ENCODE peak calls at places on chromosomes 16 and 17, in seven cellular contexts. One of them, this sample, is unnamed. For H3K4me1, the result is how much of the 10 kb centered on the place peaks cover.

GRCh38 chr16:65097296-65097695 is 24.6 kb downstream of the CDH11 start:
- DNase-seq in OCI-LY7: no peak
- DNase-seq in transverse colon: no peak
- DNase-seq in CD4-positive, CD25-positive, alpha-beta regulatory T cell: no peak
- DNase-seq in CD8-positive, alpha-beta T cell: no peak
- DNase-seq in mesendoderm: no peak
- DNase-seq in HAP-1: no peak
- DNase-seq in this sample: no peak

GRCh38 chr17:7894226-7894625 is 5.6 kb downstream of the CHD3 start:
- DNase-seq in OCI-LY7: no peak
- DNase-seq in transverse colon: no peak
- DNase-seq in CD4-positive, CD25-positive, alpha-beta regulatory T cell: no peak
- DNase-seq in CD8-positive, alpha-beta T cell: no peak
- DNase-seq in mesendoderm: no peak
- DNase-seq in HAP-1: no peak
- DNase-seq in this sample: no peak

GRCh38 chr17:74836691-74837467 is 22.8 kb downstream of the GRIN2C start:
- DNase-seq in OCI-LY7: no peak
- DNase-seq in transverse colon: no peak
- DNase-seq in CD4-positive, CD25-positive, alpha-beta regulatory T cell: no peak
- DNase-seq in CD8-positive, alpha-beta T cell: no peak
- DNase-seq in mesendoderm: no peak
- DNase-seq in HAP-1: no peak
- DNase-seq in this sample: no peak

GRCh38 chr17:65446043-65446442 is 115.4 kb downstream of the AXIN2 start:
- DNase-seq in OCI-LY7: no peak
- DNase-seq in transverse colon: no peak
- DNase-seq in CD4-positive, CD25-positive, alpha-beta regulatory T cell: no peak
- DNase-seq in CD8-positive, alpha-beta T cell: no peak
- DNase-seq in mesendoderm: no peak
- DNase-seq in HAP-1: no peak
- DNase-seq in this sample: no peak

GRCh38 chr17:42894283-42895184 is 6.1 kb upstream of the G6PC1 start:
- DNase-seq in OCI-LY7: no peak
- DNase-seq in transverse colon: peak
- DNase-seq in CD4-positive, CD25-positive, alpha-beta regulatory T cell: no peak
- DNase-seq in CD8-positive, alpha-beta T cell: no peak
- DNase-seq in mesendoderm: no peak
- DNase-seq in HAP-1: no peak
- DNase-seq in this sample: no peak

GRCh38 chr16:57906385-57907316 is 64.3 kb downstream of the CNGB1 start:
- DNase-seq in OCI-LY7: peak
- DNase-seq in transverse colon: no peak
- DNase-seq in CD4-positive, CD25-positive, alpha-beta regulatory T cell: no peak
- DNase-seq in CD8-positive, alpha-beta T cell: peak
- DNase-seq in mesendoderm: no peak
- DNase-seq in HAP-1: no peak
- DNase-seq in this sample: no peak

GRCh38 chr16:14564323-14564722 is 65.7 kb downstream of the PARN start:
- DNase-seq in OCI-LY7: no peak
- DNase-seq in transverse colon: peak
- DNase-seq in CD4-positive, CD25-positive, alpha-beta regulatory T cell: no peak
- DNase-seq in CD8-positive, alpha-beta T cell: no peak
- DNase-seq in mesendoderm: peak
- DNase-seq in HAP-1: no peak
- DNase-seq in this sample: no peak

GRCh38 chr16:87959391-87959968 is 8.2 kb downstream of the BANP start:
- DNase-seq in OCI-LY7: no peak
- DNase-seq in transverse colon: no peak
- DNase-seq in CD4-positive, CD25-positive, alpha-beta regulatory T cell: no peak
- DNase-seq in CD8-positive, alpha-beta T cell: no peak
- DNase-seq in mesendoderm: no peak
- DNase-seq in HAP-1: no peak
- DNase-seq in this sample: no peak

DNA sequence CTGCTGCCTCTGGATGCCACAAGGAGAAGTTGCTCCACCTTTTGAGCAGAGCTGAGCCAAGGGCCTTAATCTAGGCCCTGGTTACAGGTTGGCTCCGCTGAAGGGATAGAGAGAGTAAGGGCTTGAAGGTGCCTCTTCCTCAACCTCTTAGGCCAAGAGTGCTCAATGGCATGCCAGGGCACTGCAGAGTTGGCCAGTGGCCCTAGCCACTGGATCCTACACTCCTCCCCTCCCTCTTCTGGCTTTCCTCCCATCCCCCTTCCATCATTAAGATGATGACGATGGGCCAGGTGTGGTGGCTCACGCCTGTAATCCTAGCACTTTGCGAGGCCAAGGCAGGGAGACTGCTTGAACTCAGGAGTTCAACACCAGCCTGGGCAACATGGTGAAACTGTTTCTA is 50.5 kb downstream of the MYO18A start:
- DNase-seq in OCI-LY7: no peak
- DNase-seq in transverse colon: no peak
- DNase-seq in CD4-positive, CD25-positive, alpha-beta regulatory T cell: no peak
- DNase-seq in CD8-positive, alpha-beta T cell: no peak
- DNase-seq in mesendoderm: no peak
- DNase-seq in HAP-1: no peak
- DNase-seq in this sample: no peak
- H3K4me1 ChIP-seq in OCI-LY7: under half
- H3K4me1 ChIP-seq in transverse colon: under half
- H3K4me1 ChIP-seq in CD4-positive, CD25-positive, alpha-beta regulatory T cell: under half
- H3K4me1 ChIP-seq in CD8-positive, alpha-beta T cell: under half
- H3K4me1 ChIP-seq in mesendoderm: under half
- H3K4me1 ChIP-seq in HAP-1: under half
- H3K4me1 ChIP-seq in this sample: under half

GRCh38 chr16:24730914-24731313 is 1.5 kb downstream of the TNRC6A start:
- DNase-seq in OCI-LY7: no peak
- DNase-seq in transverse colon: no peak
- DNase-seq in CD4-positive, CD25-positive, alpha-beta regulatory T cell: no peak
- DNase-seq in CD8-positive, alpha-beta T cell: no peak
- DNase-seq in mesendoderm: no peak
- DNase-seq in HAP-1: peak
- DNase-seq in this sample: no peak

GRCh38 chr16:24736758-24737157 is 7.3 kb downstream of the TNRC6A start:
- DNase-seq in OCI-LY7: no peak
- DNase-seq in transverse colon: no peak
- DNase-seq in CD4-positive, CD25-positive, alpha-beta regulatory T cell: no peak
- DNase-seq in CD8-positive, alpha-beta T cell: no peak
- DNase-seq in mesendoderm: no peak
- DNase-seq in HAP-1: no peak
- DNase-seq in this sample: no peak

GRCh38 chr16:24731722-24732419 is 2.4 kb downstream of the TNRC6A start:
- DNase-seq in OCI-LY7: no peak
- DNase-seq in transverse colon: no peak
- DNase-seq in CD4-positive, CD25-positive, alpha-beta regulatory T cell: no peak
- DNase-seq in CD8-positive, alpha-beta T cell: no peak
- DNase-seq in mesendoderm: no peak
- DNase-seq in HAP-1: no peak
- DNase-seq in this sample: no peak

GRCh38 chr16:24737391-24737871 is 8.0 kb downstream of the TNRC6A start:
- DNase-seq in OCI-LY7: no peak
- DNase-seq in transverse colon: no peak
- DNase-seq in CD4-positive, CD25-positive, alpha-beta regulatory T cell: no peak
- DNase-seq in CD8-positive, alpha-beta T cell: no peak
- DNase-seq in mesendoderm: no peak
- DNase-seq in HAP-1: no peak
- DNase-seq in this sample: no peak

GRCh38 chr16:24734382-24734781 is 4.9 kb downstream of the TNRC6A start:
- DNase-seq in OCI-LY7: no peak
- DNase-seq in transverse colon: no peak
- DNase-seq in CD4-positive, CD25-positive, alpha-beta regulatory T cell: no peak
- DNase-seq in CD8-positive, alpha-beta T cell: no peak
- DNase-seq in mesendoderm: no peak
- DNase-seq in HAP-1: no peak
- DNase-seq in this sample: no peak
- H3K4me1 ChIP-seq in OCI-LY7: under half
- H3K4me1 ChIP-seq in transverse colon: half or more
- H3K4me1 ChIP-seq in CD4-positive, CD25-positive, alpha-beta regulatory T cell: under half
- H3K4me1 ChIP-seq in CD8-positive, alpha-beta T cell: under half
- H3K4me1 ChIP-seq in mesendoderm: under half
- H3K4me1 ChIP-seq in HAP-1: under half
- H3K4me1 ChIP-seq in this sample: under half

GRCh38 chr17:31560836-31561235 is 169.4 kb downstream of the RAB11FIP4 start:
- DNase-seq in OCI-LY7: no peak
- DNase-seq in transverse colon: no peak
- DNase-seq in CD4-positive, CD25-positive, alpha-beta regulatory T cell: no peak
- DNase-seq in CD8-positive, alpha-beta T cell: no peak
- DNase-seq in mesendoderm: peak
- DNase-seq in HAP-1: no peak
- DNase-seq in this sample: no peak

GRCh38 chr17:31561469-31562412 is 170.3 kb downstream of the RAB11FIP4 start:
- DNase-seq in OCI-LY7: peak
- DNase-seq in transverse colon: no peak
- DNase-seq in CD4-positive, CD25-positive, alpha-beta regulatory T cell: no peak
- DNase-seq in CD8-positive, alpha-beta T cell: no peak
- DNase-seq in mesendoderm: peak
- DNase-seq in HAP-1: no peak
- DNase-seq in this sample: no peak

GRCh38 chr17:31564883-31565297 is 173.4 kb downstream of the RAB11FIP4 start:
- DNase-seq in OCI-LY7: no peak
- DNase-seq in transverse colon: no peak
- DNase-seq in CD4-positive, CD25-positive, alpha-beta regulatory T cell: no peak
- DNase-seq in CD8-positive, alpha-beta T cell: no peak
- DNase-seq in mesendoderm: peak
- DNase-seq in HAP-1: no peak
- DNase-seq in this sample: no peak

GRCh38 chr17:31564291-31564690 is 172.8 kb downstream of the RAB11FIP4 start:
- DNase-seq in OCI-LY7: no peak
- DNase-seq in transverse colon: no peak
- DNase-seq in CD4-positive, CD25-positive, alpha-beta regulatory T cell: no peak
- DNase-seq in CD8-positive, alpha-beta T cell: no peak
- DNase-seq in mesendoderm: no peak
- DNase-seq in HAP-1: no peak
- DNase-seq in this sample: no peak

DNA sequence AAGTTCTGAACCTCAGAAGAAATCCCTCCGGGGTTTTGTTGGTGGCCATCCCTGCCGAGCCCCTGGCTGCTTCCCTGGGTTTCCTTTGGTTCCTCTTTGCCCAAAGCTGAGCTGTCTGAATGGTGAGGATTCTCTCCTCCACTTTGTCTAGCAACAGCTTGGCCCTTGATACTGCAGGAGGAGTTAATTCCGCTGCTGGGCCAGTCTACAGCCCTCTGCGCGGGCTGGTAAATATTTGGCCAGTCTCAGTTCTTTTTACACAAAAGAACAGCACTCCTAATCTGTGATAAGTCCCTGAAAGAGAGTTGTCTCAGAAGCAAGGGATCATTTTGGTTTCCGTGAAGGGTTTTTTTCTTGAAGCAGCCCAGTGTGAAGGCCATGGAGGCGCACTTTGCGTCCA is 171.0 kb downstream of the RAB11FIP4 start:
- DNase-seq in OCI-LY7: no peak
- DNase-seq in transverse colon: no peak
- DNase-seq in CD4-positive, CD25-positive, alpha-beta regulatory T cell: no peak
- DNase-seq in CD8-positive, alpha-beta T cell: no peak
- DNase-seq in mesendoderm: no peak
- DNase-seq in HAP-1: no peak
- DNase-seq in this sample: no peak
- H3K4me1 ChIP-seq in OCI-LY7: under half
- H3K4me1 ChIP-seq in transverse colon: half or more
- H3K4me1 ChIP-seq in CD4-positive, CD25-positive, alpha-beta regulatory T cell: under half
- H3K4me1 ChIP-seq in CD8-positive, alpha-beta T cell: under half
- H3K4me1 ChIP-seq in mesendoderm: under half
- H3K4me1 ChIP-seq in HAP-1: under half
- H3K4me1 ChIP-seq in this sample: under half

DNA sequence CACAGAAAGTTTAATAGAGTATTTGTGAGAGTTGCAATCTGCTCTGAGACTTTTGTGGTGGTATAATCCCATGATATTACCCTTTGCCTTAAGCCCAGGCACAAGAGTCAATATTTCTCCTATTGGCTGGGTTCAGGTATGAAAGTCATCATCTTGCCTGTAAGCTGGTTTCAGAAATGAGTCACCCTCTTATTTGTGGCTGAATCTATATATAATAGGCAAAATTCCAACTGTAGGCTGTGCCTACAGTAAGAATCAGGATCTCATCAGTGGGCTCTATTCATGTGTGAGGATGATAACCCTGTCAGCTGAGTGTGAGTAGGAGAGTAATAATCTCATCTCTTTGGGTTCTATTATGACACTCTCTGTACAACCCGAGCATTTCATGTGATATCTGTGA is 2103.1 kb downstream of the TP53TG3F start:
- DNase-seq in OCI-LY7: no peak
- DNase-seq in transverse colon: no peak
- DNase-seq in CD4-positive, CD25-positive, alpha-beta regulatory T cell: no peak
- DNase-seq in CD8-positive, alpha-beta T cell: no peak
- DNase-seq in mesendoderm: no peak
- DNase-seq in HAP-1: no peak
- DNase-seq in this sample: no peak
- H3K4me1 ChIP-seq in OCI-LY7: under half
- H3K4me1 ChIP-seq in transverse colon: under half
- H3K4me1 ChIP-seq in CD4-positive, CD25-positive, alpha-beta regulatory T cell: under half
- H3K4me1 ChIP-seq in CD8-positive, alpha-beta T cell: under half
- H3K4me1 ChIP-seq in mesendoderm: under half
- H3K4me1 ChIP-seq in HAP-1: under half
- H3K4me1 ChIP-seq in this sample: under half

DNA sequence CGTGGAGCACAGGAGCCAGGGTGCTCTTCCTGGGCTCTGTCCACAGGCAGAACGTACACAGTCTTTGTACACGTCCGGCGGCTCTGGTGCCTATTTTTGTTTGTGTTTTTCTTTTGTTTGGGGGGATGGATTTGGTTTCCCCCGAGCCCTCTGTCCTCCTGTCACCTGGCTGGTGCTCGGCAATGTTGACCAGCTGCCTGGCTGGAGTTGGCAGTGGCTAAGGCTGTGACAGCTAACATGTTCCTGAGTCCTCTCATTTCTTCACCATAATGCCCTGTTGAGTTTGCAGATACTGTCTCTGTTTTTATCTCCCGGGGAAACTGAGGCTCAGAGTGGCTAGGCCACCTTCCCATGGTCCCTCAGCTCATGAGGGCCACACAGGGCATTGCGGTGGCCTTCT is 25.7 kb downstream of the MAPT start:
- DNase-seq in OCI-LY7: no peak
- DNase-seq in transverse colon: no peak
- DNase-seq in CD4-positive, CD25-positive, alpha-beta regulatory T cell: no peak
- DNase-seq in CD8-positive, alpha-beta T cell: no peak
- DNase-seq in mesendoderm: no peak
- DNase-seq in HAP-1: no peak
- DNase-seq in this sample: no peak
- H3K4me1 ChIP-seq in OCI-LY7: under half
- H3K4me1 ChIP-seq in transverse colon: under half
- H3K4me1 ChIP-seq in CD4-positive, CD25-positive, alpha-beta regulatory T cell: under half
- H3K4me1 ChIP-seq in CD8-positive, alpha-beta T cell: under half
- H3K4me1 ChIP-seq in mesendoderm: under half
- H3K4me1 ChIP-seq in HAP-1: under half
- H3K4me1 ChIP-seq in this sample: under half